ENCODE peak calls at places on chromosomes 1 and 21, in five cellular contexts. M is tibial nerve, K is adrenal gland, C is right lobe of liver, V is IMR-90. E is an unnamed sample.

GRCh38 chr1:182617075-182617429 is 12.9 kb upstream of the RGS16 start:
- DNase-seq in V (no peak), C (no peak), K (no peak), M (no peak), E (no peak)

GRCh38 chr1:59186656-59187055 is 110.2 kb upstream of the FGGY start:
- DNase-seq in M (peak; percentile 31), K (no peak), V (peak; percentile 79), C (no peak), E (peak; percentile 30)

GRCh38 chr1:31505884-31506497 is 70.3 kb upstream of the TINAGL1 start:
- DNase-seq in C (no peak), K (no peak), M (no peak), V (peak; percentile 84), E (no peak)

GRCh38 chr1:15206418-15207030 is 40.5 kb upstream of the FHAD1 start:
- DNase-seq in K (peak; percentile 21), V (peak; percentile 58), C (no peak), M (no peak), E (no peak)

GRCh38 chr21:44548922-44549321 is 2.4 kb downstream of the KRTAP10-2 start:
- DNase-seq in M (no peak), K (no peak), V (no peak), C (no peak), E (no peak)

GRCh38 chr21:46621457-46622182 is 13.9 kb upstream of the PRMT2 start:
- DNase-seq in M (no peak), K (no peak), V (no peak), C (no peak), E (no peak)

GRCh38 chr1:223852337-223852736 is 6.6 kb upstream of the TP53BP2 start:
- DNase-seq in V (no peak), K (no peak), M (no peak), C (no peak), E (no peak)

GRCh38 chr1:91980663-91981062 is 31.5 kb downstream of the BRDT start:
- DNase-seq in C (no peak), V (no peak), K (no peak), M (no peak), E (no peak)

GRCh38 chr1:239976130-239976968 is 115.3 kb upstream of the FMN2 start:
- DNase-seq in C (peak; percentile 37), K (peak; percentile 66), M (peak; percentile 46), V (peak; percentile 59), E (no peak)

GRCh38 chr1:6275826-6276764 is 15.2 kb upstream of the GPR153 start:
- DNase-seq in M (peak; percentile 32), K (peak; percentile 61), C (no peak), V (peak; percentile 90), E (peak; percentile 78)

GRCh38 chr1:174040387-174040786 is 18.2 kb upstream of the RC3H1 start:
- DNase-seq in M (no peak), V (peak; percentile 95), K (peak; percentile 62), C (no peak), E (no peak)

GRCh38 chr1:17292299-17293198 is 15.4 kb upstream of the PADI4 start:
- DNase-seq in C (no peak), V (no peak), K (no peak), M (no peak), E (no peak)

GRCh38 chr1:27360159-27361043 is 6.4 kb downstream of the MAP3K6 start:
- DNase-seq in C (no peak), M (no peak), V (no peak), K (no peak), E (no peak)

DNA sequence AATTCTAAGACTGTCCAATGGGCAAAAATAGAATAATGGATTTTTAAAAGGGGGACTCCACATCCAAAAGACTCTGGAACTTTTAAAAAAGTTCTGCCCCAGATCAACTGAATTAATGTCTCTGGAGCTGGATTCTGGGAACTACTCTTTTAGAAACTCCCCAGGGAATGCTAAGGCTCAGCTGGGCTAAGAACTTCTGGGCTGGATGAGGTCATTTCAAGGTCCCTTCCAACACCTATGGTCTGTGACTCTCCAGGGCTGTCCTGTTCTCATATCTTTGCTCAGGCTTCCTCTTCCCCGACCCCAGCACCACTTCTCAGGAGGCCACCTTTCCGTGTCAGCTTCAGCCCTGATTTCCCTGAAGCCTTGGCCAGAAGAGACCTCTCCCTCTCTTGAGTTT is 13.5 kb upstream of the PLA2G2C start:
- DNase-seq in C (no peak), V (no peak), M (no peak), K (no peak), E (no peak)
- H3K27me3 ChIP-seq in C (no peaks in the 10 kb centered on the region), V (peaks cover 43% of the 10 kb centered on the region), M (peaks cover 25% of the 10 kb centered on the region), K (no peaks in the 10 kb centered on the region), E (peaks cover 8% of the 10 kb centered on the region)

GRCh38 chr1:225813250-225813964 is 3.5 kb downstream of the EPHX1 start:
- DNase-seq in K (peak; percentile 91), M (peak; percentile 73), C (peak; percentile 78), V (peak; percentile 62), E (peak; percentile 73)
- TF ChIP-seq POLR2A in K (peak; percentile 7), M (no peak), C (peak; percentile 13), V (no peak), E (peak; percentile 26)

DNA sequence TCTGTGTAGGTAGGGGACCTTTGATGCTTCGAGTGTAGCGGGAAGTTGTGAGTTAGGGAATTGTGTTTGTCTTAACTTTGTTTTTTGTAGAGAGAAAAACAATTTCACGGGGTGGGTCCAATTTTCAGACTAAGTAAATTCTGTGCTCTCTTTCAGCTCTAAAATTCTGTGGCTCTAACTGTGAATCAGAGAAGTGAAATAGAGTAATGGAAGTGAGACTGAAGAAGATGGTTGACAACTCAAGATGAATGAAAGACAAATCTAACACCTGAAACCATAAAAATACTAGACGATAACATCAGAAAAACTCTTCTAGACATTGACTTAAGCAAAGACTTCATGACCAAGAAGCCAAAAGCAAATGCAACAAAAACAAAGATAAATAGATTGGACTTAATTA is 4.4 kb upstream of the FMO1 start:
- DNase-seq in C (no peak), K (no peak), V (no peak), M (no peak), E (no peak)
- H3K27me3 ChIP-seq in C (no peaks in the 10 kb centered on the region), K (no peaks in the 10 kb centered on the region), V (no peaks in the 10 kb centered on the region), M (no peaks in the 10 kb centered on the region), E (no peaks in the 10 kb centered on the region)

DNA sequence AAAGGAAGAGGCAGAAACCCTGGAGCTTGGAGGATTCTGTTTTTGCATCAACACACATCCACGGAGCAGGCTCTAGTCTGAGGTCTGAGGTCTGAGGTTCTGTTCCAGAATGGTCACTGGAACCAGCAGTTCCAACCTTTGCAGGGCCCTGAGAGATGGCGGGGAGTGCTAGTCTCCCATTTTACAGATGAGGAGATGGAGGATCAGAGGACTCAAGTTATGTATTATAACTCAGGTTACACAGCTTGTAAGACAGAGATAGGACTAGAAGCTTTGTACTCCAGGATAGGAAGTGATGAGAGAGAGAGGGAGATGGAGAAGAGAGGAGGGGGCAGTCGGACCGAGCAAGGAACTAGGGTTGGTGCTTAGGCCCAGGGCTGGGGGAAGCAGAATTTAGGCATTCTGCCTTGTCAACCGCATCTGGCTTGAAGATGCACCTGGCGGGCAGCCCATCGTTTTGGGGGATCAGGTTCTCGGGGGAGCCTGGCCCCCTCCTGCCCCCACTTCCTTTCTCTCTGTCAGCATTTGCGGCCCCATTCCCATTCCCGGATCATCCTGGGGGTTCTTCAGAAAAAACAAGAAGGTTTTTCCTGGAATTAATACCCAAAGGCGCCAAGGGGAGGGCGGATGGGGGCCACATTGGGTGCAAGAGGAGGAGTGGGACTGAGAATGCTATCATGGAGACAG is 5.6 kb downstream of the PEAR1 start:
- DNase-seq in V (no peak), M (no peak), C (no peak), K (no peak), E (no peak)
- TF ChIP-seq POLR2A in V (no peak), M (no peak), C (no peak), K (no peak), E (no peak)

DNA sequence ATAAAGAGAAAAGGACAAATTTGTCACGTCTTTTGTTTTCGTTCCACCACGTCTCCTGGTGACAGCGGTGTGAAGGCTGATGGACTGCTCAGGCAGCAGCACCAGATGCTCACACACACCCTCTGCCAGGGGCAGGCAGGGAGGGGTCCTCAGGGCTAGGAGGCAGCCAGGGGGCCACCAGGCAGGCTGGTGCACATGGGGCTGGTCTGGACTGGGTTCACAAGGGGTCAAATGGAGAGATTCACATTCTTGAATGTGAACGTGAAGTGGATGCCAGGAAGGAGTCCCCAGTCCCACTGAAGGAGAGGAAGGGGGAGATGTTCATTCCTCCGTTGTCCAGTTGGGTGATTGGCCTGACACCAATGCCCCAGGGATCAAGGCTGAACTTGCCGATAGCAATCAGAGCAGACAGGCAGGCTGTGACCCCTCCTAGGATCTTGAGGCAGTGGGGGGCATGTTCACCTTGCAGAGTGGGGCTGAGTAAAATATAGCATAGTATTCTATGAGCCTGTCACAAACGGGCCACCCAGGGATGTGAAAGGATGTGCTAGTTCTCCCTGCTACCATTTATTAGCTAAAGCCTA is 80.5 kb upstream of the CD34 start:
- DNase-seq in C (no peak), V (no peak), K (no peak), M (no peak), E (no peak)
- H3K27me3 ChIP-seq in C (no peaks in the 10 kb centered on the region), V (peaks cover 11% of the 10 kb centered on the region), K (no peaks in the 10 kb centered on the region), M (no peaks in the 10 kb centered on the region), E (no peaks in the 10 kb centered on the region)

GRCh38 chr1:236288620-236288976 is 6.8 kb upstream of the ERO1B start:
- DNase-seq in K (no peak), C (no peak), V (no peak), M (no peak), E (no peak)

GRCh38 chr1:236289492-236290131 is 7.9 kb upstream of the ERO1B start:
- DNase-seq in K (no peak), V (no peak), C (no peak), M (no peak), E (no peak)

GRCh38 chr1:236284291-236284711 is 2.5 kb upstream of the ERO1B start:
- DNase-seq in C (no peak), M (no peak), V (no peak), K (no peak), E (no peak)

GRCh38 chr1:236287356-236287755 is 5.6 kb upstream of the ERO1B start:
- DNase-seq in M (no peak), C (no peak), V (no peak), K (no peak), E (no peak)

DNA sequence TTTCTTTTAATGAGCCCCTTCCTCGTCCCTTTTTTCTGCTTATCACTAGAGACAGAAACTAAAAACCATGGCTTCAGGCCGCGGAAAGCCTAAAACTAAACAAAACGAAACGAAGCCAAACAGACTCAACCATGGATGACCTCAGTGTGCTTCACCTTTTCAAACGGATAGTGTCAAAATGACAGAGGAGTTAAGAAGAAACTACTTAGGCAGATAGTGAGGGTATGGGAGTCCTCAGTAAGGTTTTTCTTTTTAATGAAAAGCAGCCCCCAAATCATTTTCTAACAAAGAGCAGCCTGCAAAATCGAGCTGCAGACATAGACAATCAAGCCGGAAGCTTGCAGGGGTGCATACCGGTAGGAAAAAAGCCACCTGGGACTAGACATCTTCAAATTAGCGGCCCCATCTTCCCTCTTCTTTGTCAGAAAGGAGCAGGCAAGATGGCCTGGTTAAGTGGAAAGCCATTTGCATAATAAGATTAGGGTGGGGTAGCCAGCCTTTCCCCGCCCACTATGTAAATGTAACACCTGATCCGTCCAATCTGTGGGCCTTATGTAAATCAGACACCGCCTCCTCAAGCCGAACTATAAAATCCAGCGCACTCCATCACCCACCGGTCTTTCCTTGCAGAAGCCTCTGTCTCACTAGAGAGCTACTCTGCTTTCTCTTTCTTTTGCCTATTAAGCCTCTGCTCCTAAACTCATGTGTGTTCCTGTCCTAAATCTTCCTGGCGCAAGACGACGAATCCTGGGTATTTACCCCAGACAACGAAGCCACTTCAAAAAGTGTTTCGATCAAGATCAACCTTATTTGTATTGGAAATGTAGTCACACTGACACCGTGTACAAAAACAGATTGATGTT is 6.2 kb upstream of the ERO1B start:
- DNase-seq in C (no peak), K (no peak), M (no peak), V (no peak), E (no peak)
- TF ChIP-seq POLR2A in C (peak; percentile 13), K (no peak), M (no peak), V (no peak), E (no peak)

E was measured in heart left ventricle.